ENCODE peak calls at places on chromosomes 12 and 14, in seven cellular contexts. K, M, T, S, C, A and J are unnamed samples. For H3K9me3 and H3K36me3, the result is how much of the 10 kb centered on the place peaks cover.

GRCh38 chr14:53409974-53410373 is 256.9 kb upstream of the DDHD1 start:
- DNase-seq in A (peak), M (no peak), C (no peak), S (no peak), T (no peak), K (no peak), J (no peak)

GRCh38 chr14:99670361-99671229 is 13.5 kb upstream of the CYP46A1 start:
- DNase-seq in A (peak), C (no peak), K (no peak), M (no peak), S (no peak), T (no peak), J (no peak)

GRCh38 chr12:43978546-43978945 is 142.7 kb downstream of the TMEM117 start:
- DNase-seq in M (no peak), C (no peak), S (no peak), A (no peak), K (no peak), T (no peak), J (no peak)

GRCh38 chr14:38391334-38391733 is 135.4 kb upstream of the CLEC14A start:
- DNase-seq in S (no peak), M (no peak), C (no peak), A (peak), T (no peak), K (no peak), J (no peak)

GRCh38 chr14:58078068-58078467 is 73.9 kb downstream of the ARMH4 start:
- DNase-seq in K (no peak), C (no peak), S (no peak), M (no peak), A (peak), T (no peak), J (no peak)

GRCh38 chr12:22262309-22262708 is 72.2 kb downstream of the ST8SIA1 start:
- DNase-seq in M (no peak), S (no peak), C (no peak), K (no peak), A (peak), T (no peak), J (no peak)

GRCh38 chr12:54126696-54127537 is 61.9 kb downstream of the SMUG1 start:
- DNase-seq in T (peak), C (no peak), S (peak), M (peak), K (peak), A (no peak), J (peak)

GRCh38 chr12:94168041-94168440 is 19.7 kb downstream of the PLXNC1 start:
- DNase-seq in M (no peak), K (no peak), A (no peak), S (no peak), T (no peak), C (no peak), J (no peak)

GRCh38 chr14:29705801-29706200 is 221.8 kb downstream of the PRKD1 start:
- DNase-seq in A (no peak), K (no peak), M (no peak), C (no peak), S (no peak), T (no peak), J (no peak)

GRCh38 chr14:64114166-64114565 is 180.0 kb downstream of the ESR2 start:
- DNase-seq in C (no peak), K (no peak), S (no peak), T (peak), M (peak), A (no peak), J (no peak)

GRCh38 chr12:104290855-104291254 is 12.7 kb upstream of the EID3 start:
- DNase-seq in C (no peak), K (no peak), M (no peak), S (no peak), T (no peak), A (no peak), J (no peak)

GRCh38 chr12:9707864-9708808 is 24.8 kb downstream of the CLECL1 start:
- DNase-seq in S (peak), T (peak), C (peak), K (peak), A (peak), M (peak), J (peak)

GRCh38 chr14:69798339-69798735 is 1.3 kb upstream of the SLC10A1 start:
- DNase-seq in A (no peak), S (no peak), C (no peak), M (no peak), T (no peak), K (no peak), J (no peak)

GRCh38 chr12:40559865-40560264 is 132.4 kb upstream of the CNTN1 start:
- DNase-seq in S (no peak), M (no peak), T (no peak), A (no peak), K (no peak), C (no peak), J (no peak)

GRCh38 chr12:7026854-7027253 is 8.6 kb upstream of the LPCAT3 start:
- DNase-seq in A (no peak), K (no peak), T (no peak), M (no peak), C (no peak), S (no peak), J (no peak)

GRCh38 chr12:53065975-53066593 is 13.1 kb downstream of the SPRYD3 start:
- DNase-seq in K (peak), S (peak), T (peak), M (peak), C (peak), A (peak), J (peak)

GRCh38 chr12:98332626-98333025 is 182.8 kb upstream of the TMPO start:
- DNase-seq in S (no peak), A (no peak), C (no peak), M (no peak), K (no peak), T (no peak), J (no peak)

GRCh38 chr12:76083246-76083735 is 1.2 kb downstream of the NAP1L1 start:
- DNase-seq in T (no peak), M (no peak), C (no peak), A (no peak), S (no peak), K (no peak), J (no peak)

GRCh38 chr14:91893659-91894058 is 26.3 kb upstream of the TC2N start:
- DNase-seq in M (no peak), A (no peak), S (no peak), C (no peak), K (no peak), T (no peak), J (no peak)

GRCh38 chr14:85483037-85483436 is 46.9 kb upstream of the FLRT2 start:
- DNase-seq in A (peak), T (no peak), S (no peak), M (no peak), K (no peak), C (no peak), J (no peak)

GRCh38 chr12:88113871-88114270 is 28.0 kb downstream of the CEP290 start:
- DNase-seq in A (peak), S (no peak), M (no peak), C (no peak), K (no peak), T (no peak), J (no peak)

GRCh38 chr12:25424186-25424854 is 128.8 kb downstream of the LMNTD1 start:
- DNase-seq in T (no peak), C (no peak), M (no peak), S (no peak), K (no peak), A (peak), J (no peak)

DNA sequence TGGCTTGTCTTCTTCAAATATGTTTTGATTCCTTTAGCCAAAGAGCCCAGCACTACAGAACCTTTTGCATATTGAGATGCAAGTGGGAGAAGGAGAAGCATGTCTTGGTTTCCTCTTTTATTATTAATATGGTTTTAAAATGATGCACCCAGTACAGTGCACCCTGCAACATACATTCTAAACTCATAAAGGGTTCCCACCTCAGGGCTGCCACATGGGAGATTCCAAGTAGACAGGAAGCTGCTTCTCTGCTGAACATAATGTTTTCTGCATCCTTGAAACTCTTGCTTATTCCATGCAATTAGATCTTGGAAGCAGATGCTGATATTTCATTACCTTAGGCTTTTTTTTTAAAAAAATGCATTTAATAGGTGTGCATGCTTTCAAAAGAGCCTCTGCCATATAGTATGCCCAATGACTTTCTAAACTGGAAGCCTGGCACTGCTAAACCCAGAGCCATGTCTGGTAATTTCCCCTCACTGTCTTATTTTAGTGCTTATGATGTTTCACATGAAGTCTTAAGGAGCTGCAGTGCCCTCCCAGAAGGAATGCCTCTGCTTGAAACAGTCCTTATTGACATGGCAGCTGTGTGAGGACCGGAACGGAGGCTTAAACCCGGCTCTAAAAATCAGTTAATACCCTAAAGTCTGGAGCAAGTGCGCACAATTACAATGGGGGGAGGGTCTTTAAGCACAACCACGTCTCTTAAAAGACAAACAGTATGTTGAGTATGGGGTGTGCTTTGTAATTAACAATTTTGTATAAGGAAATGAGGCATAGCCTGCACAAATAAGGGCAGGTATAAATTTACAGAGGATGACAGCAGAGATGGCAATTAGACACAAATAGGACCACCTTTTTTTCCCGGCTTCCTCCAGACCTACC is 2.0 kb upstream of the SIX1 start:
- DNase-seq in T (no peak), A (no peak), K (no peak), C (no peak), S (no peak), M (no peak), J (no peak)
- H3K9me3 ChIP-seq in T (under half), A (under half), K (under half), C (under half), S (under half), M (under half), J (under half)

DNA sequence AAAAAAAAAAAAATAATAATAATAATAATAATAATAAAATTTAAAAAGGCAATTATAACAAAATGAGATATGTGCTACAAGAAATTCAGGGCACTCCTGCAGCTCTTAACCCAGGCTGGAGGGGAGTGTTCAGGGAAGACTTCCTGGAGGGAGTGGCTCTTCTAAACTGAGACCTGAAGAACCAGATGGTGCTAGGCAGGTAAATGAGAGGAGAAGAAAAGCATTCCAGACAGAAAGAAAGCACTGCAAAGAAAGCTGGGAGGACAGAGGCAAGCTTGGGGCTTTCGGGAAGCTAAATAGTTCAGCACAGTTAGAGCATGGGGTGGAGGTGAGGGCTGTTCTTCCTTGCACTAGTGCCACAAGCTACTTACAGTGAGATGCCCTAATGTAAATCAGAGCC is 9.9 kb upstream of the SRSF9 start:
- DNase-seq in S (no peak), T (no peak), K (no peak), C (no peak), A (no peak), M (no peak), J (no peak)
- H3K36me3 ChIP-seq in S (under half), T (under half), K (under half), C (under half), A (under half), M (under half), J (under half)

GRCh38 chr12:34301251-34302130 is 279.2 kb downstream of the ALG10 start:
- DNase-seq in C (no peak), M (no peak), S (no peak), A (no peak), T (no peak), K (no peak), J (no peak)
- H3K9me3 ChIP-seq in C (under half), M (under half), S (under half), A (under half), T (under half), K (under half), J (under half)

GRCh38 chr12:32727237-32727636 is 28.5 kb downstream of the YARS2 start:
- DNase-seq in S (no peak), K (no peak), C (no peak), M (no peak), A (peak), T (no peak), J (no peak)
- H3K36me3 ChIP-seq in S (under half), K (under half), C (under half), M (under half), A (under half), T (under half), J (half or more)

GRCh38 chr12:56900583-56900982 is 33.6 kb downstream of the SDR9C7 start:
- DNase-seq in C (no peak), T (no peak), M (no peak), S (no peak), A (no peak), K (no peak), J (no peak)
- H3K9me3 ChIP-seq in C (under half), T (under half), M (under half), S (under half), A (under half), K (under half), J (under half)

GRCh38 chr14:93753647-93754046 is 34.6 kb downstream of the PRIMA1 start:
- DNase-seq in M (no peak), A (no peak), T (no peak), K (no peak), C (no peak), S (no peak), J (no peak)
- H3K36me3 ChIP-seq in M (under half), A (under half), T (under half), K (under half), C (under half), S (under half), J (under half)